ENCODE peak calls at places on chromosomes 4 and X, in four cellular contexts. E, W, L and S are unnamed samples.
A peak's percentile ranks its signal among the peaks of the same experiment; 100 is the strongest.

GRCh38 chr4:53908661-53909078 is 155.7 kb downstream of the CHIC2 start:
- DNase-seq in L (peak; percentile 97), E (no peak), W (peak; percentile 38), S (peak; percentile 95)

GRCh38 chr4:39699676-39700409 is 1.9 kb downstream of the UBE2K start:
- DNase-seq in E (no peak), W (no peak), L (peak; percentile 41), S (peak; percentile 44)

GRCh38 chrX:40727093-40727492 is 8.2 kb downstream of the MED14 start:
- DNase-seq in W (no peak), E (no peak), L (no peak), S (no peak)

GRCh38 chr4:177220376-177220775 is 89.3 kb upstream of the NEIL3 start:
- DNase-seq in W (no peak), L (peak; percentile 77), E (no peak), S (no peak)

GRCh38 chrX:79524642-79525041 is 157.5 kb upstream of the ITM2A start:
- DNase-seq in W (no peak), E (no peak), L (no peak), S (no peak)

GRCh38 chr4:168197926-168198325 is 105.6 kb downstream of the ANXA10 start:
- DNase-seq in E (no peak), W (no peak), L (peak; percentile 6), S (no peak)

GRCh38 chr4:16524911-16525574 is 298.8 kb upstream of the TAPT1 start:
- DNase-seq in L (peak; percentile 90), E (no peak), W (no peak), S (peak; percentile 15)

GRCh38 chr4:119731778-119732177 is 103.2 kb upstream of the PDE5A start:
- DNase-seq in W (no peak), E (no peak), L (no peak), S (no peak)

GRCh38 chr4:8439914-8440490 is 521 bp downstream of the ACOX3 start:
- DNase-seq in E (no peak), W (no peak), L (no peak), S (no peak)
- H2BK5ac ChIP-seq in E (no peak overlapping the region), W (no peak overlapping the region), L (peak overlapping the region; percentile 95), S (no peak overlapping the region)

DNA sequence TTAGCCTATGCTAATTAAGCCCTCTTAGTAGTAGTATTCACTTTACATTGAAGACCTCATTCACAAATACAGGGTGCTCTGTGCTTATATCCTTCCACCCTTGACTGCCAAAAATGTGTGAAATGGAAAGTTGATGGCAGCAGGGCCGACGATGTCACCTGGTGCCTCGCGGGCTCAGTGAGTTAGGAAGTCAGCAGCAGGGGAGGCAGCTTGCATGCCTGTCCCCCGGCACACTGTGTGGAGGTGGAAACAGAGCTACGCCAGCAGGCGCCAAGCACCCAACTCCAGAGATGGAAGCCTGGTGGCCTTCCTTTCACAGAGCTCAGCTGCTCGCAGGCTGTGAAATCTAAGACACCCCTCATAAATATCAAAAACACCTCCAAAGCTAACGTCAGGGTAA is 8.4 kb downstream of the MSL3 start:
- DNase-seq in L (no peak), E (no peak), W (no peak), S (no peak)
- H2AFZ ChIP-seq in L (no peak overlapping the region), E (no peak overlapping the region), W (no peak overlapping the region), S (no peak overlapping the region)

GRCh38 chr4:121823505-121824170 is at the start of gene CCNA2:
- DNase-seq in E (peak; percentile 98), L (peak; percentile 96), W (peak; percentile 96), S (peak; percentile 95)
- H2BK5ac ChIP-seq in E (no peak within 1 kb of the TSS), L (peak within 1 kb of the TSS; percentile 70), W (peak within 1 kb of the TSS; percentile 95), S (no peak within 1 kb of the TSS)

GRCh38 chr4:52402582-52402981 is 256.5 kb downstream of the USP46 start:
- DNase-seq in W (no peak), L (no peak), E (no peak), S (no peak)

GRCh38 chr4:52408471-52408870 is 250.6 kb downstream of the USP46 start:
- DNase-seq in W (no peak), L (no peak), E (no peak), S (no peak)

GRCh38 chr4:52410971-52411370 is 248.1 kb downstream of the USP46 start:
- DNase-seq in W (no peak), L (no peak), E (no peak), S (no peak)

GRCh38 chr4:52408037-52408436 is 251.1 kb downstream of the USP46 start:
- DNase-seq in L (no peak), W (no peak), E (no peak), S (no peak)

GRCh38 chr4:52407545-52407944 is 251.6 kb downstream of the USP46 start:
- DNase-seq in W (no peak), E (no peak), L (no peak), S (peak; percentile 44)
- H2AFZ ChIP-seq in W (no peak overlapping the region), E (no peak overlapping the region), L (no peak overlapping the region), S (no peak overlapping the region)